ENCODE peak calls at places on chromosomes 12 and 14, in nine cellular contexts. One of them, this sample, is unnamed.

GRCh38 chr12:39165338-39165737 is 259.9 kb upstream of the CPNE8 start:
- DNase-seq in astrocyte: no peak
- DNase-seq in AG04450: no peak
- DNase-seq in heart left ventricle: no peak
- DNase-seq in Peyer's patch: no peak
- DNase-seq in PC-3: no peak
- DNase-seq in pancreas: no peak
- DNase-seq in AG09309: no peak
- DNase-seq in choroid plexus epithelial cell: no peak
- DNase-seq in this sample: no peak

GRCh38 chr12:6044082-6044481 is 80.4 kb downstream of the VWF start:
- DNase-seq in astrocyte: no peak
- DNase-seq in PC-3: peak
- DNase-seq in heart left ventricle: peak
- DNase-seq in pancreas: no peak
- DNase-seq in AG09309: no peak
- DNase-seq in AG04450: no peak
- DNase-seq in Peyer's patch: no peak
- DNase-seq in choroid plexus epithelial cell: no peak
- DNase-seq in this sample: no peak

GRCh38 chr12:133233993-133234564 is 1.6 kb downstream of the ANHX start:
- DNase-seq in PC-3: no peak
- DNase-seq in astrocyte: no peak
- DNase-seq in AG04450: no peak
- DNase-seq in pancreas: no peak
- DNase-seq in choroid plexus epithelial cell: no peak
- DNase-seq in AG09309: no peak
- DNase-seq in heart left ventricle: no peak
- DNase-seq in Peyer's patch: no peak
- DNase-seq in this sample: no peak

GRCh38 chr14:24436355-24437019 is 6.1 kb downstream of the SDR39U1 start:
- DNase-seq in pancreas: peak
- DNase-seq in astrocyte: peak
- DNase-seq in heart left ventricle: no peak
- DNase-seq in Peyer's patch: no peak
- DNase-seq in AG04450: peak
- DNase-seq in choroid plexus epithelial cell: peak
- DNase-seq in PC-3: peak
- DNase-seq in AG09309: peak
- DNase-seq in this sample: peak

GRCh38 chr14:94180655-94181271 is 6.6 kb downstream of the PPP4R4 start:
- DNase-seq in pancreas: no peak
- DNase-seq in PC-3: peak
- DNase-seq in AG09309: no peak
- DNase-seq in choroid plexus epithelial cell: peak
- DNase-seq in Peyer's patch: no peak
- DNase-seq in astrocyte: peak
- DNase-seq in AG04450: no peak
- DNase-seq in heart left ventricle: no peak
- DNase-seq in this sample: peak

GRCh38 chr12:125775507-125775906 is 710.3 kb downstream of the AACS start:
- DNase-seq in astrocyte: no peak
- DNase-seq in PC-3: no peak
- DNase-seq in choroid plexus epithelial cell: no peak
- DNase-seq in pancreas: no peak
- DNase-seq in Peyer's patch: no peak
- DNase-seq in heart left ventricle: no peak
- DNase-seq in AG04450: no peak
- DNase-seq in AG09309: no peak
- DNase-seq in this sample: no peak

GRCh38 chr12:78171082-78171481 is 340.4 kb downstream of the NAV3 start:
- DNase-seq in AG09309: no peak
- DNase-seq in AG04450: no peak
- DNase-seq in pancreas: no peak
- DNase-seq in Peyer's patch: no peak
- DNase-seq in heart left ventricle: no peak
- DNase-seq in PC-3: no peak
- DNase-seq in choroid plexus epithelial cell: no peak
- DNase-seq in astrocyte: no peak
- DNase-seq in this sample: no peak

GRCh38 chr14:73739899-73740685 is 25.9 kb upstream of the PNMA1 start:
- DNase-seq in choroid plexus epithelial cell: no peak
- DNase-seq in AG04450: no peak
- DNase-seq in PC-3: no peak
- DNase-seq in astrocyte: no peak
- DNase-seq in heart left ventricle: no peak
- DNase-seq in Peyer's patch: no peak
- DNase-seq in AG09309: no peak
- DNase-seq in pancreas: no peak
- DNase-seq in this sample: no peak

GRCh38 chr14:81436296-81437138 is 36.4 kb upstream of the STON2 start:
- DNase-seq in AG04450: no peak
- DNase-seq in Peyer's patch: peak
- DNase-seq in astrocyte: peak
- DNase-seq in heart left ventricle: peak
- DNase-seq in choroid plexus epithelial cell: peak
- DNase-seq in AG09309: no peak
- DNase-seq in pancreas: peak
- DNase-seq in PC-3: peak
- DNase-seq in this sample: peak

GRCh38 chr12:46209165-46209564 is 59.7 kb downstream of the SLC38A1 start:
- DNase-seq in AG09309: peak
- DNase-seq in pancreas: no peak
- DNase-seq in astrocyte: peak
- DNase-seq in choroid plexus epithelial cell: peak
- DNase-seq in PC-3: peak
- DNase-seq in heart left ventricle: no peak
- DNase-seq in AG04450: no peak
- DNase-seq in Peyer's patch: no peak
- DNase-seq in this sample: peak

GRCh38 chr12:53197011-53197640 is 9.9 kb downstream of the ITGB7 start:
- DNase-seq in PC-3: no peak
- DNase-seq in AG04450: no peak
- DNase-seq in pancreas: no peak
- DNase-seq in astrocyte: no peak
- DNase-seq in AG09309: no peak
- DNase-seq in choroid plexus epithelial cell: no peak
- DNase-seq in heart left ventricle: no peak
- DNase-seq in Peyer's patch: no peak
- DNase-seq in this sample: no peak

GRCh38 chr12:57842342-57843294 is 3.9 kb downstream of the CTDSP2 start:
- DNase-seq in pancreas: no peak
- DNase-seq in astrocyte: no peak
- DNase-seq in AG04450: no peak
- DNase-seq in PC-3: no peak
- DNase-seq in Peyer's patch: no peak
- DNase-seq in heart left ventricle: no peak
- DNase-seq in AG09309: no peak
- DNase-seq in choroid plexus epithelial cell: peak
- DNase-seq in this sample: no peak

GRCh38 chr14:54538055-54538454 is 28.3 kb downstream of the CGRRF1 start:
- DNase-seq in pancreas: no peak
- DNase-seq in astrocyte: no peak
- DNase-seq in heart left ventricle: no peak
- DNase-seq in AG04450: no peak
- DNase-seq in Peyer's patch: no peak
- DNase-seq in choroid plexus epithelial cell: no peak
- DNase-seq in PC-3: no peak
- DNase-seq in AG09309: no peak
- DNase-seq in this sample: no peak

GRCh38 chr14:91968280-91968679 is 20.8 kb upstream of the FBLN5 start:
- DNase-seq in Peyer's patch: peak
- DNase-seq in choroid plexus epithelial cell: no peak
- DNase-seq in pancreas: no peak
- DNase-seq in AG04450: no peak
- DNase-seq in PC-3: no peak
- DNase-seq in AG09309: no peak
- DNase-seq in heart left ventricle: no peak
- DNase-seq in astrocyte: no peak
- DNase-seq in this sample: no peak

GRCh38 chr14:105065280-105066228 is at the start of gene GPR132:
- DNase-seq in Peyer's patch: peak
- DNase-seq in choroid plexus epithelial cell: no peak
- DNase-seq in AG04450: no peak
- DNase-seq in heart left ventricle: no peak
- DNase-seq in pancreas: no peak
- DNase-seq in AG09309: no peak
- DNase-seq in PC-3: peak
- DNase-seq in astrocyte: peak
- DNase-seq in this sample: no peak

GRCh38 chr14:99132821-99133562 is 139.0 kb downstream of the BCL11B start:
- DNase-seq in pancreas: no peak
- DNase-seq in heart left ventricle: no peak
- DNase-seq in astrocyte: no peak
- DNase-seq in AG09309: no peak
- DNase-seq in choroid plexus epithelial cell: no peak
- DNase-seq in AG04450: no peak
- DNase-seq in Peyer's patch: no peak
- DNase-seq in PC-3: no peak
- DNase-seq in this sample: no peak

GRCh38 chr14:99136047-99136400 is 136.0 kb downstream of the BCL11B start:
- DNase-seq in choroid plexus epithelial cell: no peak
- DNase-seq in Peyer's patch: no peak
- DNase-seq in AG09309: no peak
- DNase-seq in AG04450: no peak
- DNase-seq in PC-3: no peak
- DNase-seq in pancreas: peak
- DNase-seq in astrocyte: no peak
- DNase-seq in heart left ventricle: no peak
- DNase-seq in this sample: no peak

GRCh38 chr14:99134333-99135046 is 137.5 kb downstream of the BCL11B start:
- DNase-seq in astrocyte: no peak
- DNase-seq in pancreas: peak
- DNase-seq in PC-3: no peak
- DNase-seq in AG04450: no peak
- DNase-seq in choroid plexus epithelial cell: no peak
- DNase-seq in Peyer's patch: no peak
- DNase-seq in AG09309: no peak
- DNase-seq in heart left ventricle: no peak
- DNase-seq in this sample: no peak

GRCh38 chr14:99131632-99132271 is 140.2 kb downstream of the BCL11B start:
- DNase-seq in PC-3: no peak
- DNase-seq in astrocyte: no peak
- DNase-seq in AG04450: no peak
- DNase-seq in choroid plexus epithelial cell: no peak
- DNase-seq in pancreas: no peak
- DNase-seq in heart left ventricle: no peak
- DNase-seq in AG09309: no peak
- DNase-seq in Peyer's patch: no peak
- DNase-seq in this sample: no peak

DNA sequence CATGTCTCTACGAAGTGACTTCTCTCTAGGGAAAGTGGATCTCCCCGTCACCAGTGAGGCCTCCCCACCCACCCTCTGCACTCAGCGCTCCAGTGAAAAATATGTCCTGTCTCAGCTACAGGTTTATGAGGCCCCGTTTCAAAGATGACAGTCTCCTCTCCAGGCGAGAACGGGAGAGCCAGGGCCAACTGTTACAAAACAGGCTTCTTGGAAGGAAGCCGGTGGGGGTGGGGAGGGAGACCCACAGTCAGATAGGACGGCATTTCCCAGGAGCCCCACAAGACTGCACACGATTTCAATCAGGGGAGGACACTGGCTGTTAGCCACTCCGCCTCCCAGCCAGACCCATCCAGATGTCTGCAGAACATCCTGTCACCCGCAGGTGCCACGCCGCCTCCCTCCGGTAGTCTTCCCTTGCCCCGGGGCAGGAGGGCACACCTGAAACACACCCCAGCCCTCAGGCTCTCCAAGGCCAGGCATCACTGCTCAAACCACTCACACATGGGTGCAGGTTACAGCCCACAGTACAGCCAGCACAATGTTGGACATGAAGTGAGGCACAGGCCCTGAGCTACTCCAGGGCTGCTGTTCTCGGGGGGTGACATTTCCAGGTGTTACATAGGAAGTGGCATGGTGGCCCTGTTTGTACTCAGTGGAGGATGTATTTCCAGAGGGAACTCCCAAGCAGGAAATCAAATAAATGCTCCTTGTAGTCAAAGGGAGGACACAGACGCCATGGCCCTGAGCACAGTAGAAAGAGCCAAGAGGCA is 138.2 kb downstream of the BCL11B start:
- DNase-seq in Peyer's patch: no peak
- DNase-seq in AG09309: no peak
- DNase-seq in choroid plexus epithelial cell: no peak
- DNase-seq in astrocyte: no peak
- DNase-seq in heart left ventricle: peak
- DNase-seq in pancreas: no peak
- DNase-seq in PC-3: no peak
- DNase-seq in AG04450: no peak
- DNase-seq in this sample: no peak
- TF ChIP-seq CTCF in Peyer's patch: no peak
- TF ChIP-seq CTCF in AG09309: no peak
- TF ChIP-seq CTCF in choroid plexus epithelial cell: no peak
- TF ChIP-seq CTCF in astrocyte: no peak
- TF ChIP-seq CTCF in heart left ventricle: no peak
- TF ChIP-seq CTCF in pancreas: no peak
- TF ChIP-seq CTCF in PC-3: no peak
- TF ChIP-seq CTCF in AG04450: no peak
- TF ChIP-seq CTCF in this sample: no peak

GRCh38 chr12:88921434-88921833 is 341.2 kb upstream of the KITLG start:
- DNase-seq in AG04450: no peak
- DNase-seq in PC-3: no peak
- DNase-seq in astrocyte: no peak
- DNase-seq in AG09309: no peak
- DNase-seq in pancreas: no peak
- DNase-seq in choroid plexus epithelial cell: no peak
- DNase-seq in Peyer's patch: no peak
- DNase-seq in heart left ventricle: no peak
- DNase-seq in this sample: no peak
- H3K4me3 ChIP-seq in AG04450: no peak
- H3K4me3 ChIP-seq in PC-3: no peak
- H3K4me3 ChIP-seq in astrocyte: no peak
- H3K4me3 ChIP-seq in AG09309: no peak
- H3K4me3 ChIP-seq in pancreas: no peak
- H3K4me3 ChIP-seq in choroid plexus epithelial cell: no peak
- H3K4me3 ChIP-seq in Peyer's patch: no peak
- H3K4me3 ChIP-seq in heart left ventricle: no peak
- H3K4me3 ChIP-seq in this sample: no peak

GRCh38 chr14:86153480-86153879 is 623.5 kb downstream of the FLRT2 start:
- DNase-seq in Peyer's patch: no peak
- DNase-seq in astrocyte: no peak
- DNase-seq in pancreas: no peak
- DNase-seq in AG09309: no peak
- DNase-seq in AG04450: no peak
- DNase-seq in heart left ventricle: no peak
- DNase-seq in choroid plexus epithelial cell: no peak
- DNase-seq in PC-3: no peak
- DNase-seq in this sample: no peak
- TF ChIP-seq CTCF in Peyer's patch: no peak
- TF ChIP-seq CTCF in astrocyte: no peak
- TF ChIP-seq CTCF in pancreas: no peak
- TF ChIP-seq CTCF in AG09309: no peak
- TF ChIP-seq CTCF in AG04450: peak
- TF ChIP-seq CTCF in heart left ventricle: no peak
- TF ChIP-seq CTCF in choroid plexus epithelial cell: peak
- TF ChIP-seq CTCF in PC-3: peak
- TF ChIP-seq CTCF in this sample: no peak

DNA sequence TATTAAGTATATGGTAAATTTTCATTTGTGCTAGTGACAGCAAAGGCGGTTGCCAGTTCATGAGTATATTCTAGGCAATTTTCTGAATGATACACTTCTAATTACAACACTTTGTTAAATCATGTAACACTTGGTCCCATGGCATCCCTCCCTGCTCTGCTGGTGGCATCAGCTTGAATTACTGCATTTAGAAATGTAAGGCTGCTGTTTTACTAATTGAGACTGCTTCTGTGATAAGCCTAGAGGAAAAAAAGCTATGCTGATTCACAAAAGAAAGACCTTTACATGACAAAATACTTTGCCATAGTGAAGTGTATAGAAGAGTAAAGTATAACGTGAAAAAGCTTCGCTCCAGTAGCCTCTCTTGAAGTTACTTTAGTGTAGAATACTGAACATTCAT is 636.1 kb downstream of the KCNH5 start:
- DNase-seq in pancreas: no peak
- DNase-seq in choroid plexus epithelial cell: no peak
- DNase-seq in AG09309: no peak
- DNase-seq in Peyer's patch: no peak
- DNase-seq in AG04450: no peak
- DNase-seq in PC-3: no peak
- DNase-seq in astrocyte: no peak
- DNase-seq in heart left ventricle: no peak
- DNase-seq in this sample: no peak
- H3K4me3 ChIP-seq in pancreas: no peak
- H3K4me3 ChIP-seq in choroid plexus epithelial cell: no peak
- H3K4me3 ChIP-seq in AG09309: no peak
- H3K4me3 ChIP-seq in Peyer's patch: no peak
- H3K4me3 ChIP-seq in AG04450: no peak
- H3K4me3 ChIP-seq in PC-3: no peak
- H3K4me3 ChIP-seq in astrocyte: no peak
- H3K4me3 ChIP-seq in heart left ventricle: no peak
- H3K4me3 ChIP-seq in this sample: no peak